ENCODE peak calls at places on chromosomes 3 and 15, in five cellular contexts. One of them, this sample, is unnamed.

GRCh38 chr15:79943820-79944219 is 27.2 kb downstream of the BCL2A1 start:
- DNase-seq in ascending aorta: no peak
- DNase-seq in body of pancreas: no peak
- DNase-seq in prostate gland: no peak
- DNase-seq in DND-41: no peak
- DNase-seq in this sample: no peak

GRCh38 chr3:166752214-166752613 is 627.9 kb downstream of the ZBBX start:
- DNase-seq in ascending aorta: no peak
- DNase-seq in prostate gland: no peak
- DNase-seq in DND-41: no peak
- DNase-seq in body of pancreas: no peak
- DNase-seq in this sample: no peak

GRCh38 chr3:140898340-140899180 is 43.1 kb upstream of the SLC25A36 start:
- DNase-seq in ascending aorta: no peak
- DNase-seq in prostate gland: peak; percentile 25
- DNase-seq in DND-41: peak; percentile 28
- DNase-seq in body of pancreas: peak; percentile 21
- DNase-seq in this sample: no peak

GRCh38 chr3:128794788-128795649 is 69.0 kb downstream of the RAB7A start:
- DNase-seq in ascending aorta: no peak
- DNase-seq in DND-41: peak; percentile 64
- DNase-seq in prostate gland: peak; percentile 63
- DNase-seq in body of pancreas: peak; percentile 66
- DNase-seq in this sample: peak; percentile 74

GRCh38 chr15:87713405-87713995 is 543.0 kb downstream of the NTRK3 start:
- DNase-seq in prostate gland: no peak
- DNase-seq in body of pancreas: no peak
- DNase-seq in ascending aorta: no peak
- DNase-seq in DND-41: no peak
- DNase-seq in this sample: no peak

GRCh38 chr15:76196286-76196948 is 114.9 kb downstream of the ETFA start:
- DNase-seq in ascending aorta: no peak
- DNase-seq in DND-41: peak; percentile 21
- DNase-seq in prostate gland: peak; percentile 87
- DNase-seq in body of pancreas: peak; percentile 77
- DNase-seq in this sample: no peak

GRCh38 chr3:129738189-129738588 is 131.7 kb upstream of the PLXND1 start:
- DNase-seq in DND-41: no peak
- DNase-seq in body of pancreas: no peak
- DNase-seq in prostate gland: no peak
- DNase-seq in ascending aorta: no peak
- DNase-seq in this sample: no peak

GRCh38 chr3:119240582-119241434 is at the start of gene B4GALT4:
- DNase-seq in ascending aorta: peak; percentile 52
- DNase-seq in prostate gland: peak; percentile 90
- DNase-seq in body of pancreas: peak; percentile 93
- DNase-seq in DND-41: peak; percentile 73
- DNase-seq in this sample: peak; percentile 75

GRCh38 chr3:36648241-36649034 is 115.9 kb downstream of the DCLK3 start:
- DNase-seq in body of pancreas: no peak
- DNase-seq in ascending aorta: no peak
- DNase-seq in DND-41: no peak
- DNase-seq in prostate gland: no peak
- DNase-seq in this sample: no peak

GRCh38 chr15:90596943-90597342 is 67.2 kb downstream of the CRTC3 start:
- DNase-seq in ascending aorta: no peak
- DNase-seq in body of pancreas: no peak
- DNase-seq in prostate gland: no peak
- DNase-seq in DND-41: no peak
- DNase-seq in this sample: no peak

GRCh38 chr15:92772626-92773244 is 117.2 kb upstream of the FAM174B start:
- DNase-seq in DND-41: no peak
- DNase-seq in prostate gland: no peak
- DNase-seq in body of pancreas: no peak
- DNase-seq in ascending aorta: no peak
- DNase-seq in this sample: no peak

GRCh38 chr15:40436116-40436891 is 4.4 kb upstream of the BAHD1 start:
- DNase-seq in prostate gland: no peak
- DNase-seq in body of pancreas: peak; percentile 54
- DNase-seq in ascending aorta: no peak
- DNase-seq in DND-41: peak; percentile 34
- DNase-seq in this sample: no peak

GRCh38 chr15:33402640-33403039 is 91.9 kb downstream of the RYR3 start:
- DNase-seq in body of pancreas: no peak
- DNase-seq in ascending aorta: no peak
- DNase-seq in prostate gland: no peak
- DNase-seq in DND-41: no peak
- DNase-seq in this sample: no peak

GRCh38 chr3:42689421-42690014 is 4.2 kb downstream of the KLHL40 start:
- DNase-seq in ascending aorta: no peak
- DNase-seq in body of pancreas: no peak
- DNase-seq in DND-41: no peak
- DNase-seq in prostate gland: no peak
- DNase-seq in this sample: no peak

GRCh38 chr3:167406876-167407492 is 26.9 kb upstream of the ZBBX start:
- DNase-seq in DND-41: no peak
- DNase-seq in ascending aorta: no peak
- DNase-seq in prostate gland: peak; percentile 24
- DNase-seq in body of pancreas: peak; percentile 81
- DNase-seq in this sample: no peak

GRCh38 chr3:47416041-47416440 is 35.2 kb downstream of the PTPN23 start:
- DNase-seq in prostate gland: no peak
- DNase-seq in ascending aorta: no peak
- DNase-seq in body of pancreas: no peak
- DNase-seq in DND-41: no peak
- DNase-seq in this sample: no peak

GRCh38 chr15:88975891-88976290 is 62.7 kb upstream of the MFGE8 start:
- DNase-seq in ascending aorta: no peak
- DNase-seq in DND-41: no peak
- DNase-seq in prostate gland: no peak
- DNase-seq in body of pancreas: no peak
- DNase-seq in this sample: no peak

GRCh38 chr3:68988740-68989139 is 24.7 kb downstream of the EOGT start:
- DNase-seq in ascending aorta: no peak
- DNase-seq in DND-41: no peak
- DNase-seq in prostate gland: no peak
- DNase-seq in body of pancreas: no peak
- DNase-seq in this sample: no peak

GRCh38 chr15:98963459-98963858 is 44.1 kb downstream of the PGPEP1L start:
- DNase-seq in ascending aorta: no peak
- DNase-seq in body of pancreas: no peak
- DNase-seq in DND-41: no peak
- DNase-seq in prostate gland: no peak
- DNase-seq in this sample: no peak

GRCh38 chr15:49987896-49988295 is 131.1 kb downstream of the ATP8B4 start:
- DNase-seq in body of pancreas: no peak
- DNase-seq in prostate gland: no peak
- DNase-seq in ascending aorta: no peak
- DNase-seq in DND-41: no peak
- DNase-seq in this sample: no peak

GRCh38 chr15:77866186-77866585 is 211.3 kb downstream of the TBC1D2B start:
- DNase-seq in prostate gland: no peak
- DNase-seq in ascending aorta: no peak
- DNase-seq in DND-41: no peak
- DNase-seq in body of pancreas: no peak
- DNase-seq in this sample: no peak

GRCh38 chr3:49295489-49296058 is 18.5 kb upstream of the C3orf62 start:
- DNase-seq in DND-41: peak; percentile 43
- DNase-seq in prostate gland: no peak
- DNase-seq in ascending aorta: no peak
- DNase-seq in body of pancreas: peak; percentile 59
- DNase-seq in this sample: peak; percentile 12

GRCh38 chr15:66917904-66918448 is 147.4 kb upstream of the SMAD3 start:
- DNase-seq in DND-41: no peak
- DNase-seq in prostate gland: no peak
- DNase-seq in ascending aorta: no peak
- DNase-seq in body of pancreas: no peak
- DNase-seq in this sample: no peak

GRCh38 chr15:58923696-58924300 is 9.7 kb downstream of the SLTM start:
- DNase-seq in DND-41: no peak
- DNase-seq in body of pancreas: no peak
- DNase-seq in prostate gland: no peak
- DNase-seq in ascending aorta: no peak
- DNase-seq in this sample: no peak

GRCh38 chr15:71116942-71117341 is 1.7 kb downstream of the THSD4 start:
- DNase-seq in ascending aorta: no peak
- DNase-seq in prostate gland: peak; percentile 71
- DNase-seq in DND-41: no peak
- DNase-seq in body of pancreas: no peak
- DNase-seq in this sample: no peak

GRCh38 chr15:58517682-58518525 is 86.1 kb downstream of the LIPC start:
- DNase-seq in body of pancreas: no peak
- DNase-seq in prostate gland: no peak
- DNase-seq in ascending aorta: no peak
- DNase-seq in DND-41: peak; percentile 40
- DNase-seq in this sample: no peak

GRCh38 chr3:146650691-146651090 is 45.5 kb upstream of the PLSCR5 start:
- DNase-seq in ascending aorta: no peak
- DNase-seq in prostate gland: no peak
- DNase-seq in body of pancreas: no peak
- DNase-seq in DND-41: no peak
- DNase-seq in this sample: no peak

GRCh38 chr3:116440196-116440595 is 5.1 kb downstream of the LSAMP start:
- DNase-seq in body of pancreas: no peak
- DNase-seq in DND-41: no peak
- DNase-seq in ascending aorta: no peak
- DNase-seq in prostate gland: no peak
- DNase-seq in this sample: no peak

GRCh38 chr3:157475921-157476395 is 27.3 kb downstream of the VEPH1 start:
- DNase-seq in prostate gland: no peak
- DNase-seq in ascending aorta: no peak
- DNase-seq in body of pancreas: no peak
- DNase-seq in DND-41: no peak
- DNase-seq in this sample: no peak

GRCh38 chr15:57326196-57326595 is 50.1 kb upstream of the CGNL1 start:
- DNase-seq in DND-41: no peak
- DNase-seq in ascending aorta: no peak
- DNase-seq in prostate gland: no peak
- DNase-seq in body of pancreas: no peak
- DNase-seq in this sample: no peak

GRCh38 chr15:62125763-62126162 is 39.3 kb downstream of the C2CD4B start:
- DNase-seq in ascending aorta: no peak
- DNase-seq in body of pancreas: peak; percentile 77
- DNase-seq in DND-41: no peak
- DNase-seq in prostate gland: no peak
- DNase-seq in this sample: no peak

GRCh38 chr15:34085746-34086145 is 15.9 kb downstream of the EMC7 start:
- DNase-seq in ascending aorta: no peak
- DNase-seq in body of pancreas: no peak
- DNase-seq in prostate gland: no peak
- DNase-seq in DND-41: no peak
- DNase-seq in this sample: no peak

GRCh38 chr15:101048191-101049011 is 129.2 kb downstream of the LRRK1 start:
- DNase-seq in prostate gland: no peak
- DNase-seq in ascending aorta: no peak
- DNase-seq in body of pancreas: no peak
- DNase-seq in DND-41: no peak
- DNase-seq in this sample: no peak

GRCh38 chr3:45362768-45363167 is 25.6 kb upstream of the LARS2 start:
- DNase-seq in DND-41: no peak
- DNase-seq in prostate gland: no peak
- DNase-seq in body of pancreas: no peak
- DNase-seq in ascending aorta: no peak
- DNase-seq in this sample: no peak

GRCh38 chr15:42159381-42160015 is 3.1 kb upstream of the PLA2G4F start:
- DNase-seq in ascending aorta: no peak
- DNase-seq in body of pancreas: no peak
- DNase-seq in prostate gland: no peak
- DNase-seq in DND-41: no peak
- DNase-seq in this sample: no peak

GRCh38 chr3:13301295-13301987 is 118.7 kb downstream of the NUP210 start:
- DNase-seq in ascending aorta: peak; percentile 27
- DNase-seq in prostate gland: no peak
- DNase-seq in DND-41: no peak
- DNase-seq in body of pancreas: peak; percentile 4
- DNase-seq in this sample: no peak

GRCh38 chr15:30922469-30923311 is 19.0 kb downstream of the FAN1 start:
- DNase-seq in ascending aorta: no peak
- DNase-seq in body of pancreas: no peak
- DNase-seq in DND-41: no peak
- DNase-seq in prostate gland: no peak
- DNase-seq in this sample: no peak

GRCh38 chr3:196631655-196632032 is 7.8 kb upstream of the NRROS start:
- DNase-seq in DND-41: no peak
- DNase-seq in ascending aorta: no peak
- DNase-seq in prostate gland: no peak
- DNase-seq in body of pancreas: no peak
- DNase-seq in this sample: no peak

GRCh38 chr3:170027691-170028102 is 10.1 kb upstream of the GPR160 start:
- DNase-seq in ascending aorta: no peak
- DNase-seq in prostate gland: no peak
- DNase-seq in DND-41: peak; percentile 27
- DNase-seq in body of pancreas: no peak
- DNase-seq in this sample: no peak
- H3K27ac ChIP-seq in ascending aorta: no peak overlapping the region
- H3K27ac ChIP-seq in prostate gland: no peak overlapping the region
- H3K27ac ChIP-seq in DND-41: peak overlapping the region; percentile 42
- H3K27ac ChIP-seq in body of pancreas: no peak overlapping the region
- H3K27ac ChIP-seq in this sample: no peak overlapping the region

GRCh38 chr3:32124977-32125376 is 18.6 kb downstream of the GPD1L start:
- DNase-seq in DND-41: no peak
- DNase-seq in ascending aorta: no peak
- DNase-seq in body of pancreas: no peak
- DNase-seq in prostate gland: no peak
- DNase-seq in this sample: no peak
- H3K4me1 ChIP-seq in DND-41: peaks cover 3% of the 10 kb centered on the region
- H3K4me1 ChIP-seq in ascending aorta: no peaks in the 10 kb centered on the region
- H3K4me1 ChIP-seq in body of pancreas: peaks cover 31% of the 10 kb centered on the region
- H3K4me1 ChIP-seq in prostate gland: no peaks in the 10 kb centered on the region
- H3K4me1 ChIP-seq in this sample: peaks cover under 1% of the 10 kb centered on the region

GRCh38 chr3:172546628-172547214 is 23.5 kb upstream of the TNFSF10 start:
- DNase-seq in DND-41: no peak
- DNase-seq in body of pancreas: no peak
- DNase-seq in prostate gland: no peak
- DNase-seq in ascending aorta: no peak
- DNase-seq in this sample: no peak
- H3K27ac ChIP-seq in DND-41: peak overlapping the region; percentile 70
- H3K27ac ChIP-seq in body of pancreas: no peak overlapping the region
- H3K27ac ChIP-seq in prostate gland: peak overlapping the region; percentile 66
- H3K27ac ChIP-seq in ascending aorta: no peak overlapping the region
- H3K27ac ChIP-seq in this sample: no peak overlapping the region

GRCh38 chr15:96273317-96274086 is 57.0 kb upstream of the NR2F2 start:
- DNase-seq in body of pancreas: no peak
- DNase-seq in prostate gland: no peak
- DNase-seq in ascending aorta: no peak
- DNase-seq in DND-41: peak; percentile 3
- DNase-seq in this sample: no peak

GRCh38 chr15:96270581-96271172 is 59.8 kb upstream of the NR2F2 start:
- DNase-seq in prostate gland: no peak
- DNase-seq in body of pancreas: no peak
- DNase-seq in DND-41: no peak
- DNase-seq in ascending aorta: no peak
- DNase-seq in this sample: no peak

GRCh38 chr15:96274698-96275097 is 55.8 kb upstream of the NR2F2 start:
- DNase-seq in body of pancreas: no peak
- DNase-seq in ascending aorta: no peak
- DNase-seq in DND-41: no peak
- DNase-seq in prostate gland: no peak
- DNase-seq in this sample: no peak

GRCh38 chr15:96274087-96274440 is 56.4 kb upstream of the NR2F2 start:
- DNase-seq in body of pancreas: no peak
- DNase-seq in DND-41: no peak
- DNase-seq in prostate gland: no peak
- DNase-seq in ascending aorta: no peak
- DNase-seq in this sample: no peak

GRCh38 chr15:96272427-96272826 is 58.1 kb upstream of the NR2F2 start:
- DNase-seq in ascending aorta: no peak
- DNase-seq in prostate gland: no peak
- DNase-seq in DND-41: no peak
- DNase-seq in body of pancreas: no peak
- DNase-seq in this sample: no peak
- H3K4me1 ChIP-seq in ascending aorta: no peaks in the 10 kb centered on the region
- H3K4me1 ChIP-seq in prostate gland: no peaks in the 10 kb centered on the region
- H3K4me1 ChIP-seq in DND-41: no peaks in the 10 kb centered on the region
- H3K4me1 ChIP-seq in body of pancreas: no peaks in the 10 kb centered on the region
- H3K4me1 ChIP-seq in this sample: no peaks in the 10 kb centered on the region

This sample was measured in CD8-positive, alpha-beta memory T cell.